ENCODE peak calls at places on chromosomes 16 and 17, in eight cellular contexts. V is A549, N is breast epithelium, F is tibial nerve, Q is stomach, I is body of pancreas, U is IMR-90, S is esophagus muscularis mucosa. A is an unnamed sample.

GRCh38 chr16:86573646-86574508 is 4.5 kb upstream of the FOXL1 start:
- DNase-seq in I (no peak), N (no peak), V (no peak), U (no peak), F (no peak), Q (no peak), S (no peak), A (no peak)

GRCh38 chr16:3998793-3999478 is 117.3 kb downstream of the ADCY9 start:
- DNase-seq in Q (no peak), V (peak; percentile 51), S (no peak), F (peak; percentile 15), I (no peak), U (peak; percentile 35), N (no peak), A (no peak)

GRCh38 chr17:4839965-4840892 is 7.1 kb downstream of the MINK1 start:
- DNase-seq in I (no peak), S (no peak), N (no peak), Q (no peak), U (peak; percentile 67), V (no peak), F (no peak), A (no peak)

GRCh38 chr16:65698943-65699342 is 577.1 kb upstream of the CDH11 start:
- DNase-seq in S (no peak), F (no peak), V (no peak), N (no peak), I (no peak), Q (no peak), U (no peak), A (no peak)

GRCh38 chr16:68459457-68459856 is 11.1 kb upstream of the SMPD3 start:
- DNase-seq in N (no peak), V (no peak), Q (no peak), I (no peak), F (no peak), S (no peak), U (no peak), A (no peak)

GRCh38 chr16:57091990-57092785 is at the start of gene CPNE2:
- DNase-seq in U (peak; percentile 34), S (no peak), Q (peak; percentile 59), V (peak; percentile 48), N (peak; percentile 39), F (no peak), I (peak; percentile 60), A (peak; percentile 84)

GRCh38 chr17:8904686-8905085 is 37.2 kb upstream of the PIK3R6 start:
- DNase-seq in S (peak; percentile 66), F (no peak), U (no peak), Q (no peak), V (no peak), N (no peak), I (no peak), A (no peak)

GRCh38 chr16:24580665-24581064 is 41.3 kb downstream of the RBBP6 start:
- DNase-seq in Q (no peak), U (peak; percentile 62), I (no peak), S (no peak), N (no peak), V (peak; percentile 37), F (no peak), A (no peak)

GRCh38 chr16:87131061-87131995 is 185.9 kb downstream of the C16orf95 start:
- DNase-seq in N (no peak), S (no peak), Q (no peak), V (no peak), F (no peak), I (no peak), U (no peak), A (no peak)

GRCh38 chr17:57555636-57556175 is 189.4 kb downstream of the CCDC182 start:
- DNase-seq in Q (no peak), S (no peak), N (no peak), I (no peak), U (no peak), F (no peak), V (no peak), A (no peak)

GRCh38 chr16:75005697-75006096 is 6.9 kb downstream of the ZNRF1 start:
- DNase-seq in N (no peak), V (no peak), U (no peak), I (no peak), Q (no peak), F (no peak), S (no peak), A (no peak)

GRCh38 chr17:32912218-32912897 is 15.6 kb upstream of the TMEM98 start:
- DNase-seq in S (peak; percentile 84), U (peak; percentile 76), N (peak; percentile 68), F (peak; percentile 44), Q (peak; percentile 84), I (peak; percentile 86), V (peak; percentile 76), A (peak; percentile 53)

DNA sequence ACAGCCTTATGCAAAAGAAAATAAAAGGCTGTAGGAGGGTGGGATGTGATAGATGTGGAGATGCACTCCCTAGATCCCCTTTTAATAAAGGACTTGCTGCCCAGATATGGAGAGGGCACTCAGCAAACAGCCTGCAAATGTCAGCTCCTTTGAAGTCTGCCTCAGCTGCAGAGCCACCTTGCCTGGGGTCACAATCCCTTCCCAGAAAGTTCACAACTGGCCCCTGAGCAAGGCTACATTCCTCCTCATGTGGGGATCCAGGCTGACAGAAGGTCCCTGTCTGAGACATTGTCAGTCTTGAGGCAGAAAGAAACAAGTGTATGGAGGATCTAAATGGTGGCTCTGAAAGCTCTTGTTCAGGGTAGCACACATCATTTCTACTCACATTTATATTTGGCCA is 36.1 kb downstream of the SLFN11 start:
- DNase-seq in N (no peak), V (no peak), U (no peak), S (no peak), Q (no peak), F (no peak), I (no peak), A (no peak)
- H3K9me3 ChIP-seq in N (no peaks in the 10 kb centered on the region), V (peaks cover 20% of the 10 kb centered on the region), U (no peaks in the 10 kb centered on the region), S (peaks cover 6% of the 10 kb centered on the region), Q (peaks cover 15% of the 10 kb centered on the region), F (peaks cover 20% of the 10 kb centered on the region), I (no peaks in the 10 kb centered on the region), A (no peaks in the 10 kb centered on the region)

GRCh38 chr16:58393138-58393504 is 850 bp downstream of the GINS3 start:
- DNase-seq in S (no peak), V (no peak), I (no peak), U (no peak), F (no peak), N (no peak), Q (no peak), A (no peak)

GRCh38 chr16:58389724-58390123 is 2.5 kb upstream of the GINS3 start:
- DNase-seq in Q (no peak), N (no peak), F (no peak), U (no peak), V (no peak), S (no peak), I (no peak), A (no peak)

GRCh38 chr16:58392215-58393137 is at the start of gene GINS3:
- DNase-seq in U (peak; percentile 90), S (peak; percentile 94), Q (peak; percentile 85), F (peak; percentile 85), I (peak; percentile 86), N (peak; percentile 57), V (peak; percentile 94), A (peak; percentile 93)
- TF ChIP-seq POLR2A in U (peak; percentile 41), S (no peak), Q (no peak), F (no peak), I (no peak), N (no peak), V (peak; percentile 57), A (no peak)

GRCh38 chr17:527247-527646 is 174.6 kb upstream of the RPH3AL start:
- DNase-seq in I (no peak), F (no peak), N (no peak), U (no peak), V (no peak), S (no peak), Q (no peak), A (no peak)
- H3K27ac ChIP-seq in I (no peak overlapping the region), F (no peak overlapping the region), N (no peak overlapping the region), U (no peak overlapping the region), V (no peak overlapping the region), S (no peak overlapping the region), Q (no peak overlapping the region), A (no peak overlapping the region)

GRCh38 chr16:10343124-10343760 is 42.6 kb upstream of the ATF7IP2 start:
- DNase-seq in U (no peak), F (no peak), S (no peak), V (peak; percentile 12), N (no peak), I (no peak), Q (no peak), A (no peak)

GRCh38 chr16:10339777-10340752 is 45.8 kb upstream of the ATF7IP2 start:
- DNase-seq in V (peak; percentile 31), N (no peak), I (no peak), S (no peak), F (no peak), Q (no peak), U (no peak), A (no peak)

GRCh38 chr16:10349851-10350250 is 36.0 kb upstream of the ATF7IP2 start:
- DNase-seq in N (no peak), I (no peak), V (no peak), S (no peak), U (no peak), Q (no peak), F (no peak), A (no peak)

GRCh38 chr16:10345629-10346028 is 40.2 kb upstream of the ATF7IP2 start:
- DNase-seq in Q (no peak), I (no peak), V (no peak), S (no peak), F (no peak), N (no peak), U (no peak), A (no peak)
- H3K9me3 ChIP-seq in Q (peaks cover 27% of the 10 kb centered on the region), I (no peaks in the 10 kb centered on the region), V (peaks cover 28% of the 10 kb centered on the region), S (peaks cover 16% of the 10 kb centered on the region), F (peaks cover 54% of the 10 kb centered on the region), N (peaks cover 22% of the 10 kb centered on the region), U (peaks cover 8% of the 10 kb centered on the region), A (peaks cover 39% of the 10 kb centered on the region)

GRCh38 chr17:28552201-28552999 is at the start of gene UNC119:
- DNase-seq in I (peak; percentile 83), V (peak; percentile 59), N (peak; percentile 61), Q (peak; percentile 85), U (peak; percentile 46), F (peak; percentile 44), S (no peak), A (peak; percentile 73)
- TF ChIP-seq POLR2A in I (peak; percentile 51), V (peak; percentile 88), N (no peak), Q (no peak), U (peak; percentile 41), F (no peak), S (no peak), A (peak; percentile 76)

GRCh38 chr17:41974031-41974430 is 7.4 kb downstream of the CNP start:
- DNase-seq in Q (no peak), F (no peak), V (no peak), S (no peak), U (no peak), N (no peak), I (no peak), A (no peak)

GRCh38 chr17:41973457-41973856 is 6.9 kb downstream of the CNP start:
- DNase-seq in N (no peak), Q (no peak), S (no peak), F (no peak), V (no peak), I (no peak), U (no peak), A (no peak)

GRCh38 chr17:41975099-41976083 is 8.8 kb downstream of the CNP start:
- DNase-seq in S (no peak), I (no peak), U (peak; percentile 69), N (no peak), F (no peak), V (no peak), Q (no peak), A (no peak)

GRCh38 chr17:41976142-41976768 is 9.7 kb downstream of the CNP start:
- DNase-seq in U (no peak), I (no peak), S (no peak), N (no peak), Q (no peak), F (no peak), V (no peak), A (no peak)

GRCh38 chr17:41974658-41975057 is 8.1 kb downstream of the CNP start:
- DNase-seq in I (no peak), S (no peak), V (no peak), U (no peak), F (no peak), Q (no peak), N (no peak), A (peak; percentile 15)
- H3K27ac ChIP-seq in I (peak overlapping the region; percentile 82), S (peak overlapping the region; percentile 74), V (no peak overlapping the region), U (no peak overlapping the region), F (peak overlapping the region; percentile 94), Q (peak overlapping the region; percentile 70), N (peak overlapping the region; percentile 79), A (no peak overlapping the region)